ENCODE peak calls at places on chromosomes 7 and 10, in eight cellular contexts. H is aorta; T is mucosa of descending colon; R is CD8-positive, alpha-beta memory T cell; J is ovary; X is coronary artery; U is BJ; S is neural progenitor cell. N is an unnamed sample.

GRCh38 chr7:29612596-29612995 is 49.0 kb downstream of the PRR15 start:
- DNase-seq in H (no peak), T (no peak), R (no peak), J (no peak), X (no peak), U (peak; percentile 93), S (no peak), N (no peak)

GRCh38 chr10:43204394-43204942 is 62.4 kb downstream of the RASGEF1A start:
- DNase-seq in H (peak; percentile 71), T (no peak), R (no peak), J (peak; percentile 24), X (peak; percentile 67), U (no peak), S (no peak), N (no peak)

GRCh38 chr7:72080865-72081264 is 331.3 kb downstream of the CALN1 start:
- DNase-seq in H (no peak), T (no peak), R (no peak), J (no peak), X (no peak), U (no peak), S (no peak), N (no peak)

GRCh38 chr10:97131702-97132101 is 54.1 kb downstream of the SLIT1 start:
- DNase-seq in H (peak; percentile 27), T (no peak), R (no peak), J (no peak), X (no peak), U (no peak), S (no peak), N (no peak)

GRCh38 chr10:98879486-98879885 is 356.2 kb downstream of the HPSE2 start:
- DNase-seq in H (no peak), T (no peak), R (no peak), J (no peak), X (no peak), U (peak; percentile 19), S (no peak), N (no peak)

GRCh38 chr10:93465806-93466675 is 16.1 kb downstream of the MYOF start:
- DNase-seq in H (peak; percentile 94), T (peak; percentile 81), R (no peak), J (peak; percentile 56), X (peak; percentile 98), U (peak; percentile 81), S (no peak), N (no peak)

GRCh38 chr10:35386594-35387174 is 50.4 kb downstream of the CCNY start:
- DNase-seq in H (no peak), T (peak; percentile 44), R (no peak), J (no peak), X (no peak), U (no peak), S (peak; percentile 57), N (no peak)

GRCh38 chr10:73810735-73811465 is 498 bp downstream of the NDST2 start:
- DNase-seq in H (peak; percentile 85), T (peak; percentile 49), R (peak; percentile 74), J (peak; percentile 58), X (peak; percentile 81), U (no peak), S (peak; percentile 61), N (no peak)

GRCh38 chr10:63416376-63416775 is 49.4 kb downstream of the JMJD1C start:
- DNase-seq in H (no peak), T (no peak), R (no peak), J (no peak), X (no peak), U (no peak), S (no peak), N (no peak)

GRCh38 chr10:17644485-17644964 is 574 bp downstream of the STAM start:
- DNase-seq in H (no peak), T (no peak), R (no peak), J (no peak), X (no peak), U (no peak), S (no peak), N (peak; percentile 53)

GRCh38 chr7:158824028-158824427 is 5.3 kb downstream of the ESYT2 start:
- DNase-seq in H (no peak), T (no peak), R (peak; percentile 73), J (no peak), X (no peak), U (no peak), S (no peak), N (no peak)

GRCh38 chr10:102405632-102406031 is 10.1 kb downstream of the NFKB2 start:
- DNase-seq in H (no peak), T (no peak), R (no peak), J (no peak), X (no peak), U (no peak), S (no peak), N (no peak)

GRCh38 chr7:128692623-128693270 is 20.7 kb downstream of the GARIN1A start:
- DNase-seq in H (no peak), T (no peak), R (no peak), J (no peak), X (no peak), U (no peak), S (no peak), N (no peak)

GRCh38 chr7:143454091-143454729 is 11.0 kb downstream of the TAS2R60 start:
- DNase-seq in H (no peak), T (no peak), R (no peak), J (no peak), X (no peak), U (no peak), S (no peak), N (no peak)

GRCh38 chr10:32149257-32149955 is 93.2 kb upstream of the KIF5B start:
- DNase-seq in H (peak; percentile 87), T (no peak), R (no peak), J (peak; percentile 76), X (peak; percentile 87), U (peak; percentile 63), S (no peak), N (no peak)

GRCh38 chr7:73715648-73716317 is 3.7 kb downstream of the STX1A start:
- DNase-seq in H (no peak), T (no peak), R (no peak), J (no peak), X (no peak), U (peak; percentile 84), S (no peak), N (peak; percentile 56)

GRCh38 chr7:33711231-33712019 is 193.9 kb upstream of the BMPER start:
- DNase-seq in H (no peak), T (no peak), R (no peak), J (no peak), X (no peak), U (no peak), S (no peak), N (peak; percentile 20)

GRCh38 chr7:101532000-101532399 is 97.1 kb downstream of the MYL10 start:
- DNase-seq in H (no peak), T (no peak), R (no peak), J (no peak), X (no peak), U (no peak), S (no peak), N (no peak)

GRCh38 chr7:149723795-149724495 is 49.4 kb downstream of the ZNF467 start:
- DNase-seq in H (peak; percentile 63), T (no peak), R (no peak), J (no peak), X (peak; percentile 26), U (no peak), S (no peak), N (no peak)

GRCh38 chr7:37234928-37235327 is 213.7 kb downstream of the ELMO1 start:
- DNase-seq in H (no peak), T (no peak), R (peak; percentile 21), J (no peak), X (no peak), U (no peak), S (peak; percentile 64), N (peak; percentile 23)
- H3K4me3 ChIP-seq in H (no peak overlapping the region), T (no peak overlapping the region), R (no peak overlapping the region), J (no peak overlapping the region), X (no peak overlapping the region), U (no peak overlapping the region), S (no peak overlapping the region), N (no peak overlapping the region)

DNA sequence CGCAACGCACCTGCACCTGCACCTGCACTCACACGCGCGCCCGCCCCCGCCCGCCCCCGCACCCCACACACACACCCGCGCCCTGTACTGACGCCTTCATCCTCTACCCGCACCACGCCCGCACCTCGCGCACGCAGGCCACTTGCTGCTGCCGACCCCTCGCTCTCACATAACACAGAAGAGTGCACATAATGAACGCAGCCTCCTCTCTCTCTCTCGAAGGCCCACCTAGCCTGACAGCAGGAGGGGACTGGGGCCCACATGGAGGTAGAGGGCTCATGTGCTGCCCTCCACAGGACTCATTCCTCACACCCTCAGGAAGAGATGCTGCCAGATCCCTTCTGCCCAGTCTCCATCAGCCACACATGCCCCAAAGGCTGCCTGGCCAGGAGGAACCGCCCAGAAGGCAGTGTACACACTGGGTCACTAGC is 432 bp upstream of the CAMK2B start:
- DNase-seq in H (no peak), T (no peak), R (no peak), J (no peak), X (no peak), U (no peak), S (peak; percentile 50), N (peak; percentile 65)
- H3K4me3 ChIP-seq in H (peak overlapping the region; percentile 58), T (no peak overlapping the region), R (no peak overlapping the region), J (no peak overlapping the region), X (peak overlapping the region; percentile 69), U (no peak overlapping the region), S (peak overlapping the region; percentile 38), N (peak overlapping the region; percentile 33)

DNA sequence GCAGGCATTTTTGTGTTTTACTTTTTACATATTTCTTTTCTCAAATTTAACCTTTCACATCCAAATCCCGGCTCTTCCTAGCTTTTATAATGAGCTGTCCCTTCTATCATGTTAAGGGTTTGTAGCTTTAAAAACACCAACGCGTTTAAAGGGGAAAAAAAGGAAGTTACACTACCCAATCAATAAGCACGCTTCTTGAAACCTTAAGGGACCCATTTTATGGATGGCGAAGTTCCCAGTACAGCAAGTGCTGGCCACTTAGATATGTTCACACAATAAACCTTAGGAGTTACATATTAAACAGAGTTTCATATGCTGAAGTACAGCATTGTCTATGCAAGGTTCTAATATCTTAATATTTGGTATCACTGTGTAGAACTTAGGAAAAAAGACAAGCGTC is 1.8 kb downstream of the GNG11 start:
- DNase-seq in H (no peak), T (no peak), R (no peak), J (no peak), X (no peak), U (no peak), S (no peak), N (no peak)
- H3K4me3 ChIP-seq in H (peak overlapping the region; percentile 36), T (no peak overlapping the region), R (no peak overlapping the region), J (peak overlapping the region; percentile 80), X (peak overlapping the region; percentile 83), U (peak overlapping the region; percentile 65), S (no peak overlapping the region), N (no peak overlapping the region)

DNA sequence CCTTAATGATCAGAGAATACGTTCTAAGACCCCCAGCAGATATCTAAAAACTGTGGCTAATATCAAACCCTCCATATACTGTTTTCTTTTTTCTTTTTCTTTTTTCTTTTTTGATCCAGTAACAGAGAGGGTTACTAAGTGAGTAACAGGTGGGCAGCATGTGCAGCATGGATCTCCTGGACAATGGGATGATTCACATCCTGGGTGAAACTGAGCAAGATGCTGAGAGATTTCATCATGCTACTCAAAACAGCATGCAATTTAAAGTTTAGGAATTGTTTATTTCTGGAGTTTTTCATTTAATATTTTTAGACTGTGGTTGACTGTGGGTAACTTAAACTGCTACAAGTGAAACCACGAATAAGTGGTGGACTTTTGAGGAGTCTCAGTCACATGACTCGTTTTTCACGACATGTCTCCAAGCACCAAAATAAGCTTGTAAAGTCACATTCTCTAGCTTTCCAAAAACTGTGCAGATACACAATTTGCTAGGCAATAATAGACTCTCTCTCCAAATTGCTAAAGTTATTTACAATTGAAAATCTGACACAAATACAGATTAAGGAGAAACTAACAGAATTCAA is 716.2 kb downstream of the NXPH1 start:
- DNase-seq in H (no peak), T (no peak), R (no peak), J (no peak), X (no peak), U (no peak), S (no peak), N (no peak)
- H3K4me3 ChIP-seq in H (no peak overlapping the region), T (no peak overlapping the region), R (no peak overlapping the region), J (no peak overlapping the region), X (no peak overlapping the region), U (no peak overlapping the region), S (no peak overlapping the region), N (no peak overlapping the region)